ENCODE peak calls at places on chromosomes 7 and 10, in eight cellular contexts. One of them, this sample, is unnamed.
A peak's percentile ranks its signal among the peaks of the same experiment; 100 is the strongest.

GRCh38 chr10:43230909-43231522 is 35.8 kb downstream of the RASGEF1A start:
- DNase-seq in T-helper 2 cell: no peak
- DNase-seq in NCI-H146: no peak
- DNase-seq in natural killer cell treated with Interleukin-12 subunit alpha and Interleukin-12 subunit beta and Interleukin-15 and Interleukin-18, amount 100 ng/mL, for 72 hours: no peak
- DNase-seq in PC-9: no peak
- DNase-seq in SJSA1: no peak
- DNase-seq in activated CD8-positive, alpha-beta memory T cell treated with anti-CD3 and anti-CD28 coated beads for 48 hours: no peak
- DNase-seq in GM06990: no peak
- DNase-seq in this sample: no peak

GRCh38 chr7:136292365-136292764 is 315.2 kb upstream of the MTPN start:
- DNase-seq in PC-9: no peak
- DNase-seq in SJSA1: no peak
- DNase-seq in T-helper 2 cell: no peak
- DNase-seq in GM06990: no peak
- DNase-seq in natural killer cell treated with Interleukin-12 subunit alpha and Interleukin-12 subunit beta and Interleukin-15 and Interleukin-18, amount 100 ng/mL, for 72 hours: no peak
- DNase-seq in activated CD8-positive, alpha-beta memory T cell treated with anti-CD3 and anti-CD28 coated beads for 48 hours: no peak
- DNase-seq in NCI-H146: no peak
- DNase-seq in this sample: no peak

GRCh38 chr10:21495002-21495685 is 30.3 kb downstream of the SKIDA1 start:
- DNase-seq in SJSA1: no peak
- DNase-seq in T-helper 2 cell: no peak
- DNase-seq in PC-9: no peak
- DNase-seq in GM06990: peak; percentile 18
- DNase-seq in activated CD8-positive, alpha-beta memory T cell treated with anti-CD3 and anti-CD28 coated beads for 48 hours: no peak
- DNase-seq in NCI-H146: no peak
- DNase-seq in natural killer cell treated with Interleukin-12 subunit alpha and Interleukin-12 subunit beta and Interleukin-15 and Interleukin-18, amount 100 ng/mL, for 72 hours: no peak
- DNase-seq in this sample: peak; percentile 48

GRCh38 chr10:78177013-78177370 is 143.3 kb downstream of the RPS24 start:
- DNase-seq in T-helper 2 cell: no peak
- DNase-seq in PC-9: no peak
- DNase-seq in GM06990: no peak
- DNase-seq in natural killer cell treated with Interleukin-12 subunit alpha and Interleukin-12 subunit beta and Interleukin-15 and Interleukin-18, amount 100 ng/mL, for 72 hours: peak; percentile 25
- DNase-seq in SJSA1: no peak
- DNase-seq in NCI-H146: peak; percentile 18
- DNase-seq in activated CD8-positive, alpha-beta memory T cell treated with anti-CD3 and anti-CD28 coated beads for 48 hours: no peak
- DNase-seq in this sample: no peak

GRCh38 chr7:19009241-19009935 is 108.0 kb downstream of the TWIST1 start:
- DNase-seq in T-helper 2 cell: no peak
- DNase-seq in SJSA1: no peak
- DNase-seq in NCI-H146: no peak
- DNase-seq in PC-9: no peak
- DNase-seq in natural killer cell treated with Interleukin-12 subunit alpha and Interleukin-12 subunit beta and Interleukin-15 and Interleukin-18, amount 100 ng/mL, for 72 hours: no peak
- DNase-seq in activated CD8-positive, alpha-beta memory T cell treated with anti-CD3 and anti-CD28 coated beads for 48 hours: no peak
- DNase-seq in GM06990: no peak
- DNase-seq in this sample: no peak

GRCh38 chr10:129645487-129645886 is 178.4 kb downstream of the MGMT start:
- DNase-seq in NCI-H146: no peak
- DNase-seq in PC-9: no peak
- DNase-seq in natural killer cell treated with Interleukin-12 subunit alpha and Interleukin-12 subunit beta and Interleukin-15 and Interleukin-18, amount 100 ng/mL, for 72 hours: no peak
- DNase-seq in T-helper 2 cell: no peak
- DNase-seq in SJSA1: no peak
- DNase-seq in activated CD8-positive, alpha-beta memory T cell treated with anti-CD3 and anti-CD28 coated beads for 48 hours: no peak
- DNase-seq in GM06990: no peak
- DNase-seq in this sample: no peak

GRCh38 chr7:125462615-125463014 is 533.0 kb upstream of the POT1 start:
- DNase-seq in T-helper 2 cell: no peak
- DNase-seq in GM06990: no peak
- DNase-seq in activated CD8-positive, alpha-beta memory T cell treated with anti-CD3 and anti-CD28 coated beads for 48 hours: no peak
- DNase-seq in NCI-H146: no peak
- DNase-seq in SJSA1: no peak
- DNase-seq in natural killer cell treated with Interleukin-12 subunit alpha and Interleukin-12 subunit beta and Interleukin-15 and Interleukin-18, amount 100 ng/mL, for 72 hours: no peak
- DNase-seq in PC-9: no peak
- DNase-seq in this sample: no peak

GRCh38 chr7:28980504-28981281 is 22.6 kb upstream of the TRIL start:
- DNase-seq in T-helper 2 cell: no peak
- DNase-seq in PC-9: no peak
- DNase-seq in GM06990: no peak
- DNase-seq in activated CD8-positive, alpha-beta memory T cell treated with anti-CD3 and anti-CD28 coated beads for 48 hours: no peak
- DNase-seq in SJSA1: no peak
- DNase-seq in NCI-H146: no peak
- DNase-seq in natural killer cell treated with Interleukin-12 subunit alpha and Interleukin-12 subunit beta and Interleukin-15 and Interleukin-18, amount 100 ng/mL, for 72 hours: no peak
- DNase-seq in this sample: no peak

GRCh38 chr10:70584941-70585544 is 17.5 kb downstream of the PRF1 start:
- DNase-seq in PC-9: no peak
- DNase-seq in GM06990: no peak
- DNase-seq in activated CD8-positive, alpha-beta memory T cell treated with anti-CD3 and anti-CD28 coated beads for 48 hours: no peak
- DNase-seq in SJSA1: no peak
- DNase-seq in NCI-H146: peak; percentile 87
- DNase-seq in natural killer cell treated with Interleukin-12 subunit alpha and Interleukin-12 subunit beta and Interleukin-15 and Interleukin-18, amount 100 ng/mL, for 72 hours: peak; percentile 26
- DNase-seq in T-helper 2 cell: no peak
- DNase-seq in this sample: no peak

GRCh38 chr10:89398003-89398749 is 5.8 kb downstream of the IFIT1 start:
- DNase-seq in GM06990: no peak
- DNase-seq in natural killer cell treated with Interleukin-12 subunit alpha and Interleukin-12 subunit beta and Interleukin-15 and Interleukin-18, amount 100 ng/mL, for 72 hours: no peak
- DNase-seq in PC-9: no peak
- DNase-seq in activated CD8-positive, alpha-beta memory T cell treated with anti-CD3 and anti-CD28 coated beads for 48 hours: no peak
- DNase-seq in SJSA1: no peak
- DNase-seq in T-helper 2 cell: no peak
- DNase-seq in NCI-H146: no peak
- DNase-seq in this sample: no peak

GRCh38 chr7:139598642-139599041 is 75.2 kb downstream of the CLEC2L start:
- DNase-seq in T-helper 2 cell: no peak
- DNase-seq in PC-9: peak; percentile 11
- DNase-seq in GM06990: no peak
- DNase-seq in NCI-H146: peak; percentile 69
- DNase-seq in activated CD8-positive, alpha-beta memory T cell treated with anti-CD3 and anti-CD28 coated beads for 48 hours: no peak
- DNase-seq in natural killer cell treated with Interleukin-12 subunit alpha and Interleukin-12 subunit beta and Interleukin-15 and Interleukin-18, amount 100 ng/mL, for 72 hours: no peak
- DNase-seq in SJSA1: no peak
- DNase-seq in this sample: no peak

GRCh38 chr7:137508437-137509175 is 165.1 kb upstream of the PTN start:
- DNase-seq in PC-9: no peak
- DNase-seq in activated CD8-positive, alpha-beta memory T cell treated with anti-CD3 and anti-CD28 coated beads for 48 hours: no peak
- DNase-seq in SJSA1: peak; percentile 91
- DNase-seq in GM06990: no peak
- DNase-seq in NCI-H146: peak; percentile 1
- DNase-seq in T-helper 2 cell: no peak
- DNase-seq in natural killer cell treated with Interleukin-12 subunit alpha and Interleukin-12 subunit beta and Interleukin-15 and Interleukin-18, amount 100 ng/mL, for 72 hours: no peak
- DNase-seq in this sample: no peak

GRCh38 chr10:20492447-20492846 is 404.7 kb downstream of the NEBL start:
- DNase-seq in GM06990: no peak
- DNase-seq in natural killer cell treated with Interleukin-12 subunit alpha and Interleukin-12 subunit beta and Interleukin-15 and Interleukin-18, amount 100 ng/mL, for 72 hours: no peak
- DNase-seq in PC-9: no peak
- DNase-seq in activated CD8-positive, alpha-beta memory T cell treated with anti-CD3 and anti-CD28 coated beads for 48 hours: no peak
- DNase-seq in NCI-H146: peak; percentile 65
- DNase-seq in T-helper 2 cell: no peak
- DNase-seq in SJSA1: no peak
- DNase-seq in this sample: no peak

GRCh38 chr10:98128802-98129201 is 5.7 kb upstream of the R3HCC1L start:
- DNase-seq in T-helper 2 cell: no peak
- DNase-seq in SJSA1: no peak
- DNase-seq in activated CD8-positive, alpha-beta memory T cell treated with anti-CD3 and anti-CD28 coated beads for 48 hours: no peak
- DNase-seq in natural killer cell treated with Interleukin-12 subunit alpha and Interleukin-12 subunit beta and Interleukin-15 and Interleukin-18, amount 100 ng/mL, for 72 hours: no peak
- DNase-seq in GM06990: no peak
- DNase-seq in NCI-H146: no peak
- DNase-seq in PC-9: no peak
- DNase-seq in this sample: no peak

GRCh38 chr7:128742206-128742605 is 3.0 kb downstream of the CALU start:
- DNase-seq in GM06990: no peak
- DNase-seq in SJSA1: peak; percentile 66
- DNase-seq in activated CD8-positive, alpha-beta memory T cell treated with anti-CD3 and anti-CD28 coated beads for 48 hours: no peak
- DNase-seq in T-helper 2 cell: no peak
- DNase-seq in PC-9: no peak
- DNase-seq in NCI-H146: no peak
- DNase-seq in natural killer cell treated with Interleukin-12 subunit alpha and Interleukin-12 subunit beta and Interleukin-15 and Interleukin-18, amount 100 ng/mL, for 72 hours: no peak
- DNase-seq in this sample: no peak

GRCh38 chr7:35571596-35572240 is 123.2 kb downstream of the HERPUD2 start:
- DNase-seq in SJSA1: no peak
- DNase-seq in natural killer cell treated with Interleukin-12 subunit alpha and Interleukin-12 subunit beta and Interleukin-15 and Interleukin-18, amount 100 ng/mL, for 72 hours: no peak
- DNase-seq in GM06990: no peak
- DNase-seq in NCI-H146: no peak
- DNase-seq in PC-9: no peak
- DNase-seq in T-helper 2 cell: no peak
- DNase-seq in activated CD8-positive, alpha-beta memory T cell treated with anti-CD3 and anti-CD28 coated beads for 48 hours: no peak
- DNase-seq in this sample: no peak

GRCh38 chr7:117386125-117386709 is 41.1 kb downstream of the ASZ1 start:
- DNase-seq in T-helper 2 cell: no peak
- DNase-seq in NCI-H146: no peak
- DNase-seq in activated CD8-positive, alpha-beta memory T cell treated with anti-CD3 and anti-CD28 coated beads for 48 hours: no peak
- DNase-seq in SJSA1: no peak
- DNase-seq in PC-9: no peak
- DNase-seq in natural killer cell treated with Interleukin-12 subunit alpha and Interleukin-12 subunit beta and Interleukin-15 and Interleukin-18, amount 100 ng/mL, for 72 hours: no peak
- DNase-seq in GM06990: no peak
- DNase-seq in this sample: no peak

GRCh38 chr10:131651674-131652093 is 249.1 kb upstream of the PPP2R2D start:
- DNase-seq in PC-9: no peak
- DNase-seq in activated CD8-positive, alpha-beta memory T cell treated with anti-CD3 and anti-CD28 coated beads for 48 hours: no peak
- DNase-seq in natural killer cell treated with Interleukin-12 subunit alpha and Interleukin-12 subunit beta and Interleukin-15 and Interleukin-18, amount 100 ng/mL, for 72 hours: no peak
- DNase-seq in NCI-H146: no peak
- DNase-seq in GM06990: no peak
- DNase-seq in T-helper 2 cell: no peak
- DNase-seq in SJSA1: no peak
- DNase-seq in this sample: no peak

GRCh38 chr7:64183126-64183742 is 23.8 kb upstream of the ZNF735 start:
- DNase-seq in natural killer cell treated with Interleukin-12 subunit alpha and Interleukin-12 subunit beta and Interleukin-15 and Interleukin-18, amount 100 ng/mL, for 72 hours: no peak
- DNase-seq in activated CD8-positive, alpha-beta memory T cell treated with anti-CD3 and anti-CD28 coated beads for 48 hours: peak; percentile 29
- DNase-seq in SJSA1: no peak
- DNase-seq in GM06990: no peak
- DNase-seq in NCI-H146: no peak
- DNase-seq in PC-9: peak; percentile 7
- DNase-seq in T-helper 2 cell: no peak
- DNase-seq in this sample: no peak

GRCh38 chr10:2978111-2978510 is 89.2 kb upstream of the PFKP start:
- DNase-seq in activated CD8-positive, alpha-beta memory T cell treated with anti-CD3 and anti-CD28 coated beads for 48 hours: no peak
- DNase-seq in GM06990: no peak
- DNase-seq in natural killer cell treated with Interleukin-12 subunit alpha and Interleukin-12 subunit beta and Interleukin-15 and Interleukin-18, amount 100 ng/mL, for 72 hours: no peak
- DNase-seq in T-helper 2 cell: no peak
- DNase-seq in SJSA1: peak; percentile 59
- DNase-seq in PC-9: no peak
- DNase-seq in NCI-H146: no peak
- DNase-seq in this sample: peak; percentile 68

GRCh38 chr7:56810466-56810865 is 321.8 kb downstream of the ZNF479 start:
- DNase-seq in PC-9: no peak
- DNase-seq in GM06990: no peak
- DNase-seq in natural killer cell treated with Interleukin-12 subunit alpha and Interleukin-12 subunit beta and Interleukin-15 and Interleukin-18, amount 100 ng/mL, for 72 hours: no peak
- DNase-seq in T-helper 2 cell: no peak
- DNase-seq in activated CD8-positive, alpha-beta memory T cell treated with anti-CD3 and anti-CD28 coated beads for 48 hours: no peak
- DNase-seq in SJSA1: no peak
- DNase-seq in NCI-H146: no peak
- DNase-seq in this sample: no peak

GRCh38 chr10:34966440-34966839 is 123.7 kb downstream of the CUL2 start:
- DNase-seq in SJSA1: no peak
- DNase-seq in natural killer cell treated with Interleukin-12 subunit alpha and Interleukin-12 subunit beta and Interleukin-15 and Interleukin-18, amount 100 ng/mL, for 72 hours: no peak
- DNase-seq in NCI-H146: no peak
- DNase-seq in T-helper 2 cell: no peak
- DNase-seq in PC-9: no peak
- DNase-seq in GM06990: no peak
- DNase-seq in activated CD8-positive, alpha-beta memory T cell treated with anti-CD3 and anti-CD28 coated beads for 48 hours: no peak
- DNase-seq in this sample: no peak

GRCh38 chr10:14116021-14116420 is 214.7 kb downstream of the FRMD4A start:
- DNase-seq in natural killer cell treated with Interleukin-12 subunit alpha and Interleukin-12 subunit beta and Interleukin-15 and Interleukin-18, amount 100 ng/mL, for 72 hours: no peak
- DNase-seq in activated CD8-positive, alpha-beta memory T cell treated with anti-CD3 and anti-CD28 coated beads for 48 hours: no peak
- DNase-seq in GM06990: no peak
- DNase-seq in NCI-H146: no peak
- DNase-seq in T-helper 2 cell: no peak
- DNase-seq in PC-9: no peak
- DNase-seq in SJSA1: no peak
- DNase-seq in this sample: no peak

GRCh38 chr7:70047891-70048448 is 449.7 kb downstream of the AUTS2 start:
- DNase-seq in GM06990: no peak
- DNase-seq in T-helper 2 cell: no peak
- DNase-seq in SJSA1: no peak
- DNase-seq in natural killer cell treated with Interleukin-12 subunit alpha and Interleukin-12 subunit beta and Interleukin-15 and Interleukin-18, amount 100 ng/mL, for 72 hours: no peak
- DNase-seq in activated CD8-positive, alpha-beta memory T cell treated with anti-CD3 and anti-CD28 coated beads for 48 hours: no peak
- DNase-seq in PC-9: no peak
- DNase-seq in NCI-H146: no peak
- DNase-seq in this sample: no peak

GRCh38 chr10:17607603-17608332 is 9.4 kb downstream of the HACD1 start:
- DNase-seq in natural killer cell treated with Interleukin-12 subunit alpha and Interleukin-12 subunit beta and Interleukin-15 and Interleukin-18, amount 100 ng/mL, for 72 hours: no peak
- DNase-seq in T-helper 2 cell: no peak
- DNase-seq in activated CD8-positive, alpha-beta memory T cell treated with anti-CD3 and anti-CD28 coated beads for 48 hours: no peak
- DNase-seq in GM06990: peak; percentile 7
- DNase-seq in SJSA1: peak; percentile 46
- DNase-seq in NCI-H146: peak; percentile 69
- DNase-seq in PC-9: no peak
- DNase-seq in this sample: peak; percentile 59

GRCh38 chr7:137538361-137538762 is 194.8 kb upstream of the PTN start:
- DNase-seq in NCI-H146: no peak
- DNase-seq in GM06990: no peak
- DNase-seq in activated CD8-positive, alpha-beta memory T cell treated with anti-CD3 and anti-CD28 coated beads for 48 hours: no peak
- DNase-seq in SJSA1: peak; percentile 81
- DNase-seq in T-helper 2 cell: no peak
- DNase-seq in PC-9: peak; percentile 25
- DNase-seq in natural killer cell treated with Interleukin-12 subunit alpha and Interleukin-12 subunit beta and Interleukin-15 and Interleukin-18, amount 100 ng/mL, for 72 hours: no peak
- DNase-seq in this sample: no peak